ENCODE peak calls at places on chromosome 21, in ten cellular contexts. N is choroid plexus epithelial cell, P is GM12865, R is uterus, B is fibroblast of mammary gland, M is neuronal stem cell, Y is right cardiac atrium, K is fibroblast of lung, Z is HCT116, E is GM12864. J is an unnamed sample.

GRCh38 chr21:20266369-20266710 is 731.9 kb upstream of the NCAM2 start:
- DNase-seq in R (no peak), Y (no peak), N (no peak), K (no peak), E (no peak), Z (no peak), P (no peak), B (no peak), M (no peak), J (no peak)

GRCh38 chr21:25929859-25930520 is 195.2 kb downstream of the GABPA start:
- DNase-seq in Z (no peak), B (peak; percentile 42), P (no peak), E (no peak), Y (peak; percentile 33), N (peak; percentile 75), K (peak; percentile 80), R (no peak), M (no peak), J (no peak)

GRCh38 chr21:32645261-32646182 is 33.3 kb upstream of the CFAP298 start:
- DNase-seq in Z (no peak), N (no peak), P (no peak), K (no peak), E (no peak), R (no peak), M (peak; percentile 3), Y (no peak), B (no peak), J (no peak)

GRCh38 chr21:46109251-46110221 is 11.6 kb downstream of the COL6A2 start:
- DNase-seq in R (no peak), N (no peak), Z (no peak), Y (peak; percentile 8), E (no peak), P (no peak), M (no peak), K (no peak), B (peak; percentile 45), J (no peak)

GRCh38 chr21:28089599-28090421 is 902.9 kb downstream of the LTN1 start:
- DNase-seq in R (no peak), N (no peak), B (peak; percentile 13), Y (peak; percentile 49), E (no peak), Z (no peak), K (no peak), P (no peak), M (no peak), J (no peak)

GRCh38 chr21:14273736-14274538 is 58.0 kb downstream of the RBM11 start:
- DNase-seq in P (no peak), Y (peak; percentile 74), N (peak; percentile 1), K (no peak), B (no peak), R (no peak), M (no peak), E (no peak), Z (no peak), J (no peak)

GRCh38 chr21:15319727-15320126 is 254.9 kb upstream of the NRIP1 start:
- DNase-seq in K (no peak), N (no peak), Y (no peak), P (no peak), Z (no peak), E (no peak), B (no peak), R (no peak), M (no peak), J (no peak)

GRCh38 chr21:23471877-23472276 is 2135.4 kb downstream of the MRPL39 start:
- DNase-seq in R (no peak), Z (no peak), P (no peak), E (no peak), N (no peak), Y (no peak), M (no peak), B (no peak), K (no peak), J (no peak)

GRCh38 chr21:14084701-14085100 is 126.1 kb downstream of the LIPI start:
- DNase-seq in K (no peak), P (no peak), M (no peak), E (no peak), N (no peak), Z (no peak), Y (no peak), R (no peak), B (no peak), J (no peak)

GRCh38 chr21:29888437-29888836 is 51.4 kb downstream of the GRIK1 start:
- DNase-seq in R (no peak), P (no peak), Z (no peak), E (no peak), N (peak; percentile 9), K (peak; percentile 2), B (peak; percentile 60), M (no peak), Y (no peak), J (no peak)

GRCh38 chr21:15826147-15826780 is 96.5 kb downstream of the USP25 start:
- DNase-seq in Z (peak; percentile 51), Y (no peak), E (peak; percentile 3), N (peak; percentile 83), M (peak; percentile 14), P (peak; percentile 64), R (peak; percentile 19), K (peak; percentile 36), B (peak; percentile 64), J (peak; percentile 50)

GRCh38 chr21:23951251-23951650 is 1656.0 kb downstream of the MRPL39 start:
- DNase-seq in K (peak; percentile 59), N (no peak), E (no peak), B (peak; percentile 17), P (no peak), M (no peak), Z (no peak), Y (no peak), R (no peak), J (no peak)

GRCh38 chr21:46122241-46122671 is 24.3 kb downstream of the COL6A2 start:
- DNase-seq in M (no peak), K (peak; percentile 95), Y (peak; percentile 13), B (peak; percentile 95), R (peak; percentile 11), Z (no peak), E (no peak), N (peak; percentile 72), P (no peak), J (no peak)

GRCh38 chr21:28336299-28336698 is 656.4 kb downstream of the LTN1 start:
- DNase-seq in E (no peak), N (peak; percentile 88), Y (no peak), K (peak; percentile 73), M (no peak), P (peak; percentile 24), Z (no peak), R (peak; percentile 27), B (peak; percentile 94), J (peak; percentile 88)

GRCh38 chr21:28144089-28144488 is 848.6 kb downstream of the LTN1 start:
- DNase-seq in R (no peak), M (no peak), B (no peak), N (no peak), P (no peak), K (no peak), E (no peak), Z (no peak), Y (no peak), J (no peak)

GRCh38 chr21:16363563-16363962 is 633.8 kb downstream of the USP25 start:
- DNase-seq in K (no peak), Z (no peak), B (no peak), E (no peak), R (no peak), N (no peak), Y (no peak), M (no peak), P (no peak), J (no peak)

GRCh38 chr21:26591543-26591942 is 18.5 kb upstream of the CYYR1 start:
- DNase-seq in K (no peak), R (no peak), B (no peak), Y (no peak), E (no peak), N (no peak), P (no peak), M (no peak), Z (no peak), J (no peak)

GRCh38 chr21:34846601-34847112 is 177.9 kb downstream of the CLIC6 start:
- DNase-seq in R (no peak), Y (no peak), K (peak; percentile 86), M (peak; percentile 8), N (peak; percentile 93), Z (peak; percentile 61), E (no peak), P (no peak), B (peak; percentile 88), J (peak; percentile 86)
- H3K4me3 ChIP-seq in R (no peak overlapping the region), Y (no peak overlapping the region), K (no peak overlapping the region), M (no peak overlapping the region), N (peak overlapping the region; percentile 17), Z (peak overlapping the region; percentile 33), E (no peak overlapping the region), P (no peak overlapping the region), B (no peak overlapping the region), J (peak overlapping the region; percentile 36)

GRCh38 chr21:42042651-42043050 is 28.5 kb upstream of the UMODL1 start:
- DNase-seq in R (no peak), M (no peak), K (no peak), Y (no peak), E (no peak), N (no peak), Z (no peak), B (no peak), P (no peak), J (no peak)
- H3K4me3 ChIP-seq in R (no peak overlapping the region), M (no peak overlapping the region), K (no peak overlapping the region), Y (no peak overlapping the region), E (no peak overlapping the region), N (no peak overlapping the region), Z (no peak overlapping the region), B (no peak overlapping the region), P (no peak overlapping the region), J (no peak overlapping the region)

GRCh38 chr21:41927727-41928409 is 25.9 kb downstream of the C2CD2 start:
- DNase-seq in N (no peak), M (no peak), B (no peak), P (peak; percentile 83), K (no peak), E (peak; percentile 46), Y (no peak), R (no peak), Z (no peak), J (no peak)

GRCh38 chr21:41926068-41926806 is 27.6 kb downstream of the C2CD2 start:
- DNase-seq in R (no peak), K (peak; percentile 65), M (no peak), Z (no peak), Y (no peak), N (peak; percentile 81), B (peak; percentile 55), E (peak; percentile 53), P (peak; percentile 78), J (peak; percentile 65)

GRCh38 chr21:41928621-41929220 is 25.1 kb downstream of the C2CD2 start:
- DNase-seq in P (peak; percentile 90), E (peak; percentile 75), M (no peak), Y (no peak), R (no peak), N (no peak), Z (no peak), B (no peak), K (no peak), J (no peak)

GRCh38 chr21:41924355-41924754 is 29.5 kb downstream of the C2CD2 start:
- DNase-seq in M (no peak), N (peak; percentile 55), K (peak; percentile 57), B (peak; percentile 70), P (no peak), Y (no peak), R (no peak), E (no peak), Z (no peak), J (peak; percentile 22)

GRCh38 chr21:41926807-41927171 is 27.0 kb downstream of the C2CD2 start:
- DNase-seq in P (no peak), E (no peak), Z (no peak), N (no peak), Y (no peak), K (no peak), B (no peak), R (no peak), M (no peak), J (no peak)
- H3K4me3 ChIP-seq in P (peak overlapping the region; percentile 92), E (peak overlapping the region; percentile 51), Z (no peak overlapping the region), N (no peak overlapping the region), Y (peak overlapping the region; percentile 41), K (peak overlapping the region; percentile 39), B (no peak overlapping the region), R (peak overlapping the region; percentile 40), M (no peak overlapping the region), J (peak overlapping the region; percentile 74)

GRCh38 chr21:33968082-33968997 is 52.7 kb upstream of the ATP5PO start:
- DNase-seq in Z (no peak), K (peak; percentile 94), N (peak; percentile 61), R (no peak), E (no peak), Y (peak; percentile 27), B (peak; percentile 78), M (no peak), P (peak; percentile 56), J (peak; percentile 29)
- H3K4me3 ChIP-seq in Z (no peak overlapping the region), K (no peak overlapping the region), N (no peak overlapping the region), R (no peak overlapping the region), E (no peak overlapping the region), Y (no peak overlapping the region), B (no peak overlapping the region), M (no peak overlapping the region), P (no peak overlapping the region), J (peak overlapping the region; percentile 46)

J was measured in adipocyte.